ENCODE peak calls at places on chromosomes 1 and 21, in nine cellular contexts. X is fibroblast of lung, O is AG10803, C is upper lobe of right lung, Y is heart left ventricle, I is tibial artery, T is epithelial cell of esophagus, K is mucosa of descending colon, A is cardiac muscle cell. F is an unnamed sample.

GRCh38 chr1:51427438-51427837 is 91.6 kb downstream of the EPS15 start:
- DNase-seq in Y (no peak), T (no peak), K (no peak), X (no peak), I (no peak), O (no peak), A (no peak), C (no peak), F (no peak)

GRCh38 chr1:158087320-158087927 is 93.3 kb upstream of the CD1D start:
- DNase-seq in K (peak), Y (peak), I (peak), A (peak), C (no peak), X (peak), T (peak), O (peak), F (peak)

GRCh38 chr1:214504330-214504729 is 47.1 kb downstream of the PTPN14 start:
- DNase-seq in X (no peak), C (no peak), O (no peak), Y (no peak), I (no peak), T (no peak), A (no peak), K (no peak), F (no peak)

GRCh38 chr1:192575499-192576189 is at the start of gene RGS1:
- DNase-seq in C (peak), X (no peak), O (no peak), A (no peak), K (peak), I (peak), T (no peak), Y (no peak), F (peak)

GRCh38 chr1:227273557-227273956 is 44.7 kb downstream of the CDC42BPA start:
- DNase-seq in C (no peak), Y (no peak), T (peak), X (peak), O (no peak), I (no peak), K (peak), A (peak), F (peak)

GRCh38 chr1:232725303-232726047 is 79.7 kb upstream of the MAP10 start:
- DNase-seq in Y (no peak), O (no peak), A (no peak), T (no peak), C (no peak), I (no peak), X (no peak), K (no peak), F (no peak)

GRCh38 chr1:14782741-14783591 is 184.5 kb downstream of the KAZN start:
- DNase-seq in C (no peak), I (no peak), T (no peak), K (no peak), Y (no peak), X (no peak), A (no peak), O (no peak), F (no peak)

GRCh38 chr1:217363319-217363718 is 267.6 kb downstream of the GPATCH2 start:
- DNase-seq in Y (no peak), C (no peak), O (no peak), K (no peak), X (no peak), T (peak), A (no peak), I (no peak), F (no peak)

GRCh38 chr1:239268007-239268406 is 118.4 kb upstream of the CHRM3 start:
- DNase-seq in A (no peak), O (no peak), T (no peak), K (no peak), X (no peak), Y (no peak), I (no peak), C (no peak), F (no peak)

GRCh38 chr1:7338439-7338838 is 432.7 kb upstream of the VAMP3 start:
- DNase-seq in Y (no peak), I (no peak), C (no peak), T (no peak), A (no peak), O (no peak), X (no peak), K (no peak), F (no peak)

GRCh38 chr21:15549671-15550070 is 180.1 kb upstream of the USP25 start:
- DNase-seq in T (no peak), Y (no peak), I (no peak), C (no peak), A (peak), O (peak), K (no peak), X (peak), F (no peak)

GRCh38 chr1:26602378-26602959 is 72.9 kb downstream of the RPS6KA1 start:
- DNase-seq in A (peak), T (peak), Y (peak), K (peak), C (no peak), I (peak), X (peak), O (peak), F (peak)

GRCh38 chr1:119676571-119677206 is 28.6 kb upstream of the ZNF697 start:
- DNase-seq in A (peak), T (no peak), X (no peak), Y (no peak), I (peak), K (no peak), C (peak), O (no peak), F (no peak)

GRCh38 chr1:45205000-45205909 is 1.1 kb downstream of the ZSWIM5 start:
- DNase-seq in A (peak), O (peak), C (peak), X (peak), T (peak), I (peak), Y (peak), K (peak), F (peak)

GRCh38 chr1:1040004-1040991 is 20.4 kb downstream of the AGRN start:
- DNase-seq in K (peak), I (peak), A (peak), T (peak), O (peak), X (peak), C (peak), Y (peak), F (peak)
- TF ChIP-seq CTCF in K (no peak), I (peak), A (no peak), T (no peak), O (no peak), X (peak), C (peak), Y (no peak), F (no peak)

DNA sequence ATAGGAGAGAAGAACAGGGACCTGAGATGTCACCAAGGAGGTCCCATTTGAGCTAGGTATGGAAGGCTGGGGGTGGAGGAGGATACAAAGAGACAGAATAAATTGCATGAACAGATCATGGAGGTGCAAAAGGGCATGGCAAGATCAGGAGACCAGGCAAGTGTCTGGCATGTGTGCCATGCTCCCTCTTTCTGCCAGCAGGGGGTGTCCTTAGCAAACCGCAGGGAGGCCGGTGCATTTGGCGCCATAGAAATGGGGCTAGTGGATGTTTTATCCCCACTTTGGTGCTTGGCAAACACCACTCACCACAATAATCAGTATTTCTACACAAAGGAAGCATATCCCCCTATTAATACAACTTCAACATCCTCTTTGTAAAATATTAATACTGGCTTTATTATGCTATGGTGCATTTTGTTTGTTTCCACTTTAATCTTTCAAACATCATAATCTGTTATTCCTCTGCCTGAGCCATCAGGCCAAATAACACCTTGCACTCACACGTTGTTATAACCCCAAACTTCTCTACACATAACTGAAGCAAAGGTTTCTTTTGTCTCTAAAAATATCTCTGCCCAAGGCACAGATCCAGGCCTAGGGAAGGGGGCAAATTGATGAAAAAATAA is 25.9 kb downstream of the S100A6 start:
- DNase-seq in A (no peak), C (peak), O (no peak), I (no peak), Y (no peak), K (peak), T (peak), X (no peak), F (peak)
- H3K4me3 ChIP-seq in A (no peak), C (no peak), O (no peak), I (no peak), Y (no peak), K (no peak), T (no peak), X (no peak), F (no peak)

DNA sequence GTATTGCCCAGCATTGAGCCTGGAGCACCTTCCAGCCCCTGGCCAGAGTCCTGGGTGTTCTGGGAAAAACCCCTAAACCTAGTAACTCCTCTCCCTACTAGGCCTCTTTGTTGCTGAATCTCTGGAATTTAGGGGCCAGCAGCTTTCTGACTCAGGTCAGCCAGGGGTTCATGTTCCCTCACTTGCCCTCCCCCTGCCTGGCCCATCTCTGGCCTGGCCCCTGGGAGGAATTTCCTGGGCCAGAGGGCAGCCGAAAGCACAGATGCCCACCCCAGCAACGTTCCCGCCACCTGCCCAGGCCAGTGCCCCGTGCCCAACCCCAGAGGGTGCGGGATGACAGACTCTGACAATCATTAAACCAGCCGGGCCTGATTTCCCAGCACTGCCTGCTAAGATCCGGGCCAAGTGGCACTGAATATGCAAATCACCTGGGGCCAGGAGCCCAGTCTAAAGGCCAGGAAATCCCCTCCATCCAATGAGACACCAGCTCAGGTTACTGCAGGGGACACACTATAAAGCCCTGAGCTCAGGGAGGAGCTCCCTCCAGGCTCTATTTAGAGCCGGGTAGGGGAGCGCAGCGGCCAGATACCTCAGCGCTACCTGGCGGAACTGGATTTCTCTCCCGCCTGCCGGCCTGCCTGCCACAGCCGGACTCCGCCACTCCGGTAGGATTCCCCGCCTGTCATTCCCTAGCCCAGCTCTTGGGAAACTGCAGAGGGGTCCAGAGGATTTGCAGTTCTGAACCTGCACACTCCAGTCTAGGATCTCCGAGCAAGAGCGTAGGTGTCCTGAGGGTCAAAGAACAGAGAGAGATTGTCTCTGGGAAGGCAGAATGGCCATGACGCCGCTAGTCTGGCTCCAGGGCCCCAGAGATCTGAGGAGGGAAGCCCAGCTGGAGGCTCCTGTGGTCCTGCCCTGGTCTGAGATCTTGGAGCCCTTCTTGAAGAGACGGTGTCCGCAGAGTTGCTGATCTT is at the start of gene ELF3:
- DNase-seq in A (no peak), K (peak), T (peak), Y (peak), X (no peak), I (no peak), O (no peak), C (peak), F (peak)
- TF ChIP-seq CTCF in A (no peak), K (no peak), T (no peak), Y (no peak), X (no peak), I (no peak), O (no peak), C (no peak), F (no peak)

GRCh38 chr1:58496042-58496441 is 50.5 kb downstream of the OMA1 start:
- DNase-seq in C (no peak), I (no peak), T (no peak), K (no peak), O (no peak), Y (no peak), X (no peak), A (no peak), F (no peak)

GRCh38 chr1:58502519-58502918 is 44.0 kb downstream of the OMA1 start:
- DNase-seq in Y (no peak), T (no peak), A (no peak), K (no peak), O (no peak), C (no peak), I (no peak), X (no peak), F (no peak)

GRCh38 chr1:58500036-58500435 is 46.5 kb downstream of the OMA1 start:
- DNase-seq in K (no peak), Y (no peak), T (no peak), X (no peak), A (no peak), O (no peak), I (no peak), C (no peak), F (no peak)

DNA sequence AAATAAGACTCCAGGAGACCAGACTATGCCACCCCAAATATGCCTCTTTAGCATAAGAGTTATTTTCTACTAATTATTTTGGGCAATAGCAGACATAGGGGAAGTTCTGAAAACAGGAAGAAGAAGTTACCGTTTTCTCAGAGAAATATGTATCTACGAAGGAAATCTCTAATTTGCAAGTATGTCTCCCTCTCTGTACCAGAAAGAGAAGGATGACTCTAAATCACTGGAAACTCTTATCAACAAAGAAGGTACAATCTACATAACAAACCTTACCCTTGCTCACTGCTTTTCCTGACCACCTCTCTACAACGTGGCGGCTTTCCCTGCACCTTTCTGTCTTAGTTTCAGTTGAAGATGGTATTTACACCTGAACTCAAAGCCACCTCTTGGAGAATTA is 49.0 kb downstream of the OMA1 start:
- DNase-seq in I (no peak), O (no peak), C (no peak), T (no peak), A (no peak), X (no peak), K (no peak), Y (no peak), F (no peak)
- H3K4me3 ChIP-seq in I (no peak), O (no peak), C (no peak), T (no peak), A (no peak), X (no peak), K (no peak), Y (no peak), F (no peak)

GRCh38 chr1:36390411-36390810 is 4.7 kb upstream of the STK40 start:
- DNase-seq in X (no peak), K (no peak), Y (no peak), A (no peak), C (no peak), T (no peak), O (no peak), I (no peak), F (peak)

GRCh38 chr1:36393686-36394085 is 4.0 kb downstream of the LSM10 start:
- DNase-seq in C (no peak), X (no peak), A (no peak), O (no peak), K (no peak), I (no peak), Y (no peak), T (no peak), F (no peak)

GRCh38 chr1:36392836-36393235 is 4.9 kb downstream of the LSM10 start:
- DNase-seq in A (no peak), C (no peak), O (no peak), K (no peak), X (no peak), I (no peak), T (no peak), Y (no peak), F (no peak)

GRCh38 chr1:36389960-36390359 is 4.2 kb upstream of the STK40 start:
- DNase-seq in I (no peak), O (no peak), A (no peak), C (no peak), K (no peak), T (no peak), X (no peak), Y (no peak), F (peak)

GRCh38 chr1:36391271-36391670 is 5.5 kb upstream of the STK40 start:
- DNase-seq in T (no peak), I (no peak), A (no peak), O (no peak), Y (no peak), K (no peak), C (no peak), X (no peak), F (no peak)
- TF ChIP-seq CTCF in T (no peak), I (no peak), A (no peak), O (no peak), Y (no peak), K (no peak), C (no peak), X (no peak), F (no peak)

F was measured in GM12865.